ENCODE peak calls at places on chromosomes 5 and 9, in seven cellular contexts. D is endothelial cell, A is body of pancreas, L is OCI-LY7, V is glutamatergic neuron, G is fibroblast of villous mesenchyme, I is heart right ventricle. R is an unnamed sample.

GRCh38 chr9:114030364-114030763 is 47.7 kb downstream of the AMBP start:
- DNase-seq in L (no peak), D (no peak), G (no peak), V (no peak), A (peak), I (no peak), R (peak)

GRCh38 chr5:22649076-22649475 is 204.1 kb downstream of the CDH12 start:
- DNase-seq in V (no peak), G (no peak), A (no peak), D (no peak), I (no peak), L (no peak), R (no peak)

GRCh38 chr9:114619205-114619758 is 8.2 kb downstream of the TMEM268 start:
- DNase-seq in V (no peak), A (no peak), D (no peak), G (no peak), L (peak), I (no peak), R (no peak)

GRCh38 chr5:74624501-74624900 is 16.0 kb downstream of the ENC1 start:
- DNase-seq in G (no peak), A (no peak), L (no peak), D (no peak), V (no peak), I (no peak), R (no peak)

GRCh38 chr9:121699271-121700164 is 48.1 kb downstream of the DAB2IP start:
- DNase-seq in L (peak), D (peak), A (peak), V (peak), G (peak), I (peak), R (peak)

GRCh38 chr5:18088020-18088579 is 453.8 kb downstream of the TAF11L14 start:
- DNase-seq in G (no peak), A (no peak), I (no peak), D (no peak), L (no peak), V (no peak), R (no peak)

GRCh38 chr5:158013939-158014338 is 155.0 kb upstream of the CLINT1 start:
- DNase-seq in I (peak), A (peak), V (peak), G (no peak), L (peak), D (peak), R (peak)

GRCh38 chr9:35518212-35518917 is 28.5 kb downstream of the RUSC2 start:
- DNase-seq in L (no peak), V (no peak), I (no peak), D (peak), A (peak), G (peak), R (peak)

GRCh38 chr9:115877852-115878450 is 275.6 kb upstream of the PAPPA start:
- DNase-seq in V (no peak), D (no peak), I (no peak), A (no peak), L (no peak), G (no peak), R (no peak)

GRCh38 chr5:13664377-13664776 is 280.1 kb downstream of the DNAH5 start:
- DNase-seq in A (no peak), V (no peak), G (peak), I (no peak), L (no peak), D (no peak), R (peak)

GRCh38 chr9:9997585-9997984 is 615.2 kb downstream of the PTPRD start:
- DNase-seq in D (no peak), A (no peak), G (no peak), L (no peak), I (no peak), V (no peak), R (no peak)

GRCh38 chr9:96376926-96377874 is 6.3 kb downstream of the SLC35D2 start:
- DNase-seq in D (no peak), G (peak), L (no peak), I (no peak), A (no peak), V (no peak), R (peak)

GRCh38 chr5:135456238-135457099 is 4.3 kb upstream of the TIFAB start:
- DNase-seq in L (no peak), D (no peak), A (no peak), V (no peak), G (peak), I (no peak), R (peak)

GRCh38 chr5:175202461-175203065 is 241.4 kb downstream of the DRD1 start:
- DNase-seq in G (no peak), V (no peak), L (no peak), D (no peak), I (no peak), A (no peak), R (peak)

GRCh38 chr5:150757087-150757649 is 1.6 kb downstream of the DCTN4 start:
- DNase-seq in V (no peak), G (no peak), A (no peak), D (no peak), L (no peak), I (no peak), R (no peak)

GRCh38 chr5:50576686-50577256 is 89.7 kb upstream of the PARP8 start:
- DNase-seq in G (no peak), V (no peak), A (no peak), L (no peak), I (no peak), D (no peak), R (no peak)

R was measured in fibroblast of the aortic adventitia.